ENCODE peak calls at places on chromosomes 11 and 22, in nine cellular contexts. B is MM.1S, G is colonic mucosa, X is lung, U is upper lobe of right lung, A is lower lobe of right lung, E is thoracic aorta, T is BE2C, R is body of pancreas. V is an unnamed sample.

GRCh38 chr22:19179472-19180048 is 1.0 kb upstream of the SLC25A1 start:
- DNase-seq in B (peak; percentile 87), G (peak; percentile 85), X (peak; percentile 79), U (peak; percentile 89), A (peak; percentile 83), E (no peak), T (peak; percentile 86), R (peak; percentile 87), V (peak; percentile 37)

GRCh38 chr11:115317428-115318185 is 186.6 kb downstream of the CADM1 start:
- DNase-seq in B (no peak), G (no peak), X (no peak), U (no peak), A (no peak), E (no peak), T (no peak), R (no peak), V (no peak)

GRCh38 chr11:62487698-62488551 is 58.7 kb downstream of the AHNAK start:
- DNase-seq in B (no peak), G (no peak), X (no peak), U (no peak), A (no peak), E (no peak), T (no peak), R (no peak), V (no peak)

GRCh38 chr22:26992556-26992955 is 335.2 kb downstream of the MIAT start:
- DNase-seq in B (no peak), G (no peak), X (no peak), U (no peak), A (no peak), E (no peak), T (no peak), R (no peak), V (no peak)

GRCh38 chr22:27347951-27348350 is 453.6 kb downstream of the MN1 start:
- DNase-seq in B (no peak), G (no peak), X (no peak), U (no peak), A (no peak), E (no peak), T (no peak), R (no peak), V (peak; percentile 71)

GRCh38 chr22:35099883-35100282 is 33.9 kb downstream of the ISX start:
- DNase-seq in B (no peak), G (no peak), X (no peak), U (no peak), A (no peak), E (no peak), T (no peak), R (no peak), V (no peak)

GRCh38 chr11:30788849-30789248 is 202.7 kb upstream of the MPPED2 start:
- DNase-seq in B (no peak), G (no peak), X (no peak), U (no peak), A (no peak), E (no peak), T (no peak), R (no peak), V (no peak)

GRCh38 chr11:33040862-33041453 is 1.6 kb downstream of the TCP11L1 start:
- DNase-seq in B (no peak), G (no peak), X (no peak), U (no peak), A (no peak), E (no peak), T (no peak), R (no peak), V (no peak)

GRCh38 chr11:36945384-36945783 is 347.3 kb upstream of the RAG2 start:
- DNase-seq in B (no peak), G (no peak), X (no peak), U (no peak), A (no peak), E (no peak), T (no peak), R (no peak), V (no peak)

GRCh38 chr11:28090052-28090749 is 17.8 kb downstream of the KIF18A start:
- DNase-seq in B (no peak), G (no peak), X (no peak), U (no peak), A (no peak), E (no peak), T (no peak), R (no peak), V (no peak)

GRCh38 chr11:130431337-130431773 is 2.9 kb upstream of the ADAMTS8 start:
- DNase-seq in B (peak; percentile 70), G (peak; percentile 80), X (peak; percentile 76), U (peak; percentile 75), A (peak; percentile 74), E (no peak), T (peak; percentile 81), R (peak; percentile 80), V (no peak)

GRCh38 chr22:35894464-35894878 is 134.2 kb downstream of the RBFOX2 start:
- DNase-seq in B (no peak), G (no peak), X (no peak), U (no peak), A (no peak), E (peak; percentile 10), T (no peak), R (no peak), V (no peak)

GRCh38 chr11:128905345-128906184 is 14.4 kb downstream of the KCNJ5 start:
- DNase-seq in B (peak; percentile 49), G (peak; percentile 68), X (peak; percentile 58), U (peak; percentile 78), A (peak; percentile 73), E (no peak), T (peak; percentile 49), R (peak; percentile 64), V (no peak)

GRCh38 chr11:128226106-128226716 is 361.1 kb downstream of the ETS1 start:
- DNase-seq in B (no peak), G (no peak), X (no peak), U (no peak), A (no peak), E (no peak), T (no peak), R (no peak), V (no peak)

GRCh38 chr11:96204721-96205459 is 138.1 kb downstream of the MAML2 start:
- DNase-seq in B (peak; percentile 53), G (no peak), X (no peak), U (no peak), A (no peak), E (no peak), T (no peak), R (no peak), V (no peak)

GRCh38 chr11:61833478-61833877 is 5.4 kb downstream of the FADS2 start:
- DNase-seq in B (no peak), G (no peak), X (no peak), U (no peak), A (no peak), E (no peak), T (no peak), R (no peak), V (no peak)

GRCh38 chr11:13329670-13330401 is 52.2 kb downstream of the BMAL1 start:
- DNase-seq in B (no peak), G (no peak), X (peak; percentile 71), U (no peak), A (no peak), E (no peak), T (peak; percentile 43), R (no peak), V (no peak)

GRCh38 chr22:20494978-20495860 is at the start of gene KLHL22:
- DNase-seq in B (peak; percentile 53), G (peak; percentile 43), X (peak; percentile 45), U (peak; percentile 75), A (peak; percentile 68), E (no peak), T (peak; percentile 74), R (peak; percentile 25), V (no peak)

GRCh38 chr11:7600205-7600775 is 73.0 kb downstream of the CYB5R2 start:
- DNase-seq in B (no peak), G (no peak), X (peak; percentile 87), U (peak; percentile 73), A (peak; percentile 72), E (no peak), T (peak; percentile 47), R (peak; percentile 51), V (peak; percentile 39)

GRCh38 chr22:26502688-26503561 is 9.3 kb downstream of the TFIP11 start:
- DNase-seq in B (peak; percentile 92), G (peak; percentile 33), X (no peak), U (no peak), A (no peak), E (no peak), T (peak; percentile 54), R (peak; percentile 48), V (no peak)

GRCh38 chr11:114059278-114059983 is at the start of gene ZBTB16:
- DNase-seq in B (no peak), G (peak; percentile 85), X (peak; percentile 87), U (peak; percentile 95), A (peak; percentile 91), E (peak; percentile 56), T (peak; percentile 32), R (peak; percentile 91), V (no peak)
- TF ChIP-seq CTCF in B (no peak), G (no peak), X (peak; percentile 8), U (no peak), A (no peak), E (no peak), T (no peak), R (peak; percentile 48), V (no peak)

GRCh38 chr11:125626381-125626950 is 1.5 kb downstream of the CHEK1 start:
- DNase-seq in B (peak; percentile 67), G (no peak), X (no peak), U (no peak), A (no peak), E (no peak), T (no peak), R (no peak), V (peak; percentile 35)
- H3K4me3 ChIP-seq in B (peak overlapping the region; percentile 79), G (peak overlapping the region; percentile 76), X (peak overlapping the region; percentile 84), U (peak overlapping the region; percentile 74), A (peak overlapping the region; percentile 79), E (peak overlapping the region; percentile 96), T (peak overlapping the region; percentile 78), R (peak overlapping the region; percentile 53), V (peak overlapping the region; percentile 51)

DNA sequence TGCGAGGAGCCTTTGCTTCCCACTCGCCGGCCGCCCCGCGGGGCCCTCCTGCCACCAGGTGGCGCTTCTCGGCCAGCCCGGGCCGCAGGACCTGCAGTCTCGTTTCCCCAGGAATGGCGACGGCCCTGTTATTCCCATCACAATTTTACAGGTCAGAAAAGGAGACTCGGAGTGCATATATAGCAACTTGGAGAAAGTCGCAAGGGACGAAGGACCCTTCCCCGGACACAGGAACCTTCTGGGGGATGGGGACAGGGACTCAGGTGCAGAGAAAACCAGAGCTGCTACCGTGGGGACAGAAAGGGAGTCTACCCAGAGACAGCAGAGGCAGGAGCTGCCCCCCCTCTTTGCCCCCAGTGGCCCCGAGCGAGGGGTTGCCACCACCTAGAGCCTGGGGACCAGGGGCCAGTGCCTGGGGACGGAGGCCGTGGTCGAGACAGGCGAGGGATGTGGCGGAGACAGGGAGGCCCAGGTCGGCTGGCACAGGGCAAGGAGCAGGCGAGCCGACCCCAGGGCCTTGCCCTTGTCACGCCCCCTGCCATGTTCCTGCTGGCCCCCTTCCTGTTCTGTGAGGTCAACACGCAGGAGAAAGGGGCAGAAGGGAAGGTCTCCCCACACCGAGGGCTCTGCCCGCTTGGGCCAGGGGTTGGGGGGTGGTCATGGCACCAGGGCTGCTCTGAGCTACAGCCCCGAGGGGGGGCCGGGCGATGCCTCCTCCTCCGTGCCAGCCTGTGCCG is 3.5 kb upstream of the KRTAP5-6 start:
- DNase-seq in B (peak; percentile 52), G (peak; percentile 78), X (peak; percentile 80), U (peak; percentile 90), A (peak; percentile 87), E (peak; percentile 15), T (peak; percentile 79), R (peak; percentile 79), V (no peak)
- H3K27me3 ChIP-seq in B (peaks cover 78% of the 10 kb centered on the region), G (peaks cover 4% of the 10 kb centered on the region), X (peaks cover 5% of the 10 kb centered on the region), U (no peaks in the 10 kb centered on the region), A (peaks cover 15% of the 10 kb centered on the region), E (no peaks in the 10 kb centered on the region), T (no peaks in the 10 kb centered on the region), R (no peaks in the 10 kb centered on the region), V (peaks cover 29% of the 10 kb centered on the region)

GRCh38 chr11:10758959-10759358 is 7.9 kb downstream of the CTR9 start:
- DNase-seq in B (no peak), G (no peak), X (no peak), U (no peak), A (no peak), E (no peak), T (no peak), R (no peak), V (no peak)
- TF ChIP-seq CTCF in B (peak; percentile 34), G (no peak), X (no peak), U (no peak), A (no peak), E (no peak), T (peak; percentile 39), R (no peak), V (no peak)

V was measured in kidney epithelial cell.